ENCODE peak calls at places on chromosomes 1 and 21, in six cellular contexts. P is mammary epithelial cell, L is fibroblast of lung, J is pancreas, B is adrenal gland, M is cardiac muscle cell. Y is an unnamed sample.

GRCh38 chr1:213060836-213061235 is 9.8 kb downstream of the RPS6KC1 start:
- DNase-seq in M (no peak), P (no peak), J (no peak), B (no peak), L (no peak), Y (no peak)

GRCh38 chr1:158422215-158422614 is 3.8 kb downstream of the OR10K2 start:
- DNase-seq in B (no peak), P (no peak), L (no peak), M (no peak), J (no peak), Y (no peak)

GRCh38 chr1:230285351-230285750 is 140.8 kb downstream of the PGBD5 start:
- DNase-seq in L (no peak), M (no peak), B (no peak), J (no peak), P (no peak), Y (no peak)

GRCh38 chr1:217981430-217981829 is 303.7 kb upstream of the RRP15 start:
- DNase-seq in J (no peak), P (no peak), L (no peak), B (no peak), M (no peak), Y (no peak)

GRCh38 chr1:119298687-119299086 is 69.9 kb upstream of the HAO2 start:
- DNase-seq in M (no peak), B (no peak), J (no peak), L (peak), P (peak), Y (peak)

GRCh38 chr21:39863111-39863510 is 4.1 kb upstream of the PCP4 start:
- DNase-seq in P (peak), L (no peak), J (no peak), B (no peak), M (no peak), Y (no peak)

GRCh38 chr1:81142099-81142776 is 658.5 kb upstream of the ADGRL2 start:
- DNase-seq in L (peak), B (no peak), M (no peak), P (peak), J (no peak), Y (peak)

GRCh38 chr1:54794401-54795099 is 6.6 kb downstream of the TTC22 start:
- DNase-seq in M (no peak), B (no peak), L (no peak), J (no peak), P (peak), Y (no peak)

GRCh38 chr21:45985471-45986315 is 4.1 kb downstream of the COL6A1 start:
- DNase-seq in J (no peak), B (no peak), P (no peak), L (no peak), M (no peak), Y (no peak)

GRCh38 chr1:161082996-161083742 is 6.2 kb downstream of the NECTIN4 start:
- DNase-seq in P (peak), B (peak), L (peak), M (no peak), J (peak), Y (peak)

GRCh38 chr21:35646606-35647005 is 413.7 kb downstream of the SETD4 start:
- DNase-seq in J (no peak), P (no peak), M (no peak), L (no peak), B (peak), Y (peak)

GRCh38 chr1:167431261-167431908 is 86.9 kb downstream of the CD247 start:
- DNase-seq in J (no peak), P (no peak), M (peak), B (no peak), L (no peak), Y (no peak)

GRCh38 chr1:230074270-230074669 is 7.2 kb downstream of the GALNT2 start:
- DNase-seq in M (no peak), P (no peak), L (no peak), J (no peak), B (no peak), Y (no peak)

GRCh38 chr1:211305044-211305443 is 21.6 kb upstream of the TRAF5 start:
- DNase-seq in P (peak), M (no peak), J (no peak), B (no peak), L (no peak), Y (peak)

GRCh38 chr1:93846151-93846928 is 32.7 kb downstream of the DNTTIP2 start:
- DNase-seq in L (peak), P (peak), J (peak), M (peak), B (peak), Y (peak)

GRCh38 chr1:234218078-234218477 is 155.2 kb upstream of the COA6 start:
- DNase-seq in L (no peak), J (no peak), B (no peak), P (peak), M (no peak), Y (no peak)

GRCh38 chr1:156667610-156667967 is 9.6 kb downstream of the NES start:
- DNase-seq in P (no peak), M (peak), B (no peak), J (no peak), L (peak), Y (no peak)

GRCh38 chr1:101136739-101137138 is 100.1 kb upstream of the S1PR1 start:
- DNase-seq in L (peak), M (peak), J (no peak), P (no peak), B (no peak), Y (peak)

GRCh38 chr1:160460683-160461287 is 60.4 kb downstream of the VANGL2 start:
- DNase-seq in L (no peak), J (no peak), P (no peak), M (no peak), B (no peak), Y (no peak)

GRCh38 chr1:55827350-55827749 is 612.2 kb upstream of the USP24 start:
- DNase-seq in L (peak), P (peak), J (no peak), M (no peak), B (no peak), Y (peak)

GRCh38 chr1:174871886-174872285 is 127.9 kb upstream of the CACYBP start:
- DNase-seq in L (no peak), P (peak), B (no peak), J (no peak), M (no peak), Y (no peak)

GRCh38 chr1:230066036-230066435 is 1.0 kb upstream of the GALNT2 start:
- DNase-seq in P (no peak), B (no peak), M (peak), L (no peak), J (no peak), Y (no peak)

GRCh38 chr1:218478336-218478735 is 133.2 kb downstream of the TGFB2 start:
- DNase-seq in P (no peak), L (no peak), B (no peak), J (no peak), M (no peak), Y (no peak)

GRCh38 chr21:45644041-45644906 is 749 bp downstream of the PCBP3 start:
- DNase-seq in B (peak), M (no peak), J (no peak), L (peak), P (no peak), Y (no peak)

GRCh38 chr1:119075614-119076013 is 64.8 kb downstream of the WARS2 start:
- DNase-seq in P (peak), L (peak), M (no peak), B (no peak), J (no peak), Y (peak)

GRCh38 chr1:155859881-155860841 is 794 bp downstream of the SYT11 start:
- DNase-seq in P (no peak), B (peak), M (peak), J (peak), L (peak), Y (peak)

GRCh38 chr1:182337736-182338571 is 53.6 kb downstream of the GLUL start:
- DNase-seq in B (no peak), J (no peak), L (no peak), P (no peak), M (no peak), Y (peak)

GRCh38 chr1:213135572-213135971 is 84.5 kb downstream of the RPS6KC1 start:
- DNase-seq in L (peak), P (no peak), B (no peak), J (no peak), M (no peak), Y (peak)

GRCh38 chr1:24154215-24154614 is 11.3 kb upstream of the IL22RA1 start:
- DNase-seq in B (no peak), J (no peak), L (no peak), M (no peak), P (no peak), Y (no peak)

GRCh38 chr21:41171210-41171609 is 3.2 kb downstream of the BACE2 start:
- DNase-seq in J (peak), L (no peak), B (no peak), P (peak), M (no peak), Y (no peak)

GRCh38 chr1:52955129-52955970 is 28.3 kb downstream of the SCP2 start:
- DNase-seq in M (no peak), J (no peak), P (no peak), L (peak), B (no peak), Y (peak)

GRCh38 chr21:43979654-43980053 is 32.5 kb upstream of the TRAPPC10 start:
- DNase-seq in M (no peak), J (no peak), B (no peak), P (no peak), L (no peak), Y (no peak)
- TF ChIP-seq CTCF in M (peak), J (no peak), B (no peak), P (no peak), L (no peak), Y (no peak)

GRCh38 chr1:150258275-150258666 is 697 bp downstream of the CA14 start:
- DNase-seq in B (no peak), L (no peak), M (peak), J (no peak), P (no peak), Y (no peak)
- H3K4me3 ChIP-seq in B (no peak), L (no peak), M (peak), J (no peak), P (no peak), Y (no peak)

DNA sequence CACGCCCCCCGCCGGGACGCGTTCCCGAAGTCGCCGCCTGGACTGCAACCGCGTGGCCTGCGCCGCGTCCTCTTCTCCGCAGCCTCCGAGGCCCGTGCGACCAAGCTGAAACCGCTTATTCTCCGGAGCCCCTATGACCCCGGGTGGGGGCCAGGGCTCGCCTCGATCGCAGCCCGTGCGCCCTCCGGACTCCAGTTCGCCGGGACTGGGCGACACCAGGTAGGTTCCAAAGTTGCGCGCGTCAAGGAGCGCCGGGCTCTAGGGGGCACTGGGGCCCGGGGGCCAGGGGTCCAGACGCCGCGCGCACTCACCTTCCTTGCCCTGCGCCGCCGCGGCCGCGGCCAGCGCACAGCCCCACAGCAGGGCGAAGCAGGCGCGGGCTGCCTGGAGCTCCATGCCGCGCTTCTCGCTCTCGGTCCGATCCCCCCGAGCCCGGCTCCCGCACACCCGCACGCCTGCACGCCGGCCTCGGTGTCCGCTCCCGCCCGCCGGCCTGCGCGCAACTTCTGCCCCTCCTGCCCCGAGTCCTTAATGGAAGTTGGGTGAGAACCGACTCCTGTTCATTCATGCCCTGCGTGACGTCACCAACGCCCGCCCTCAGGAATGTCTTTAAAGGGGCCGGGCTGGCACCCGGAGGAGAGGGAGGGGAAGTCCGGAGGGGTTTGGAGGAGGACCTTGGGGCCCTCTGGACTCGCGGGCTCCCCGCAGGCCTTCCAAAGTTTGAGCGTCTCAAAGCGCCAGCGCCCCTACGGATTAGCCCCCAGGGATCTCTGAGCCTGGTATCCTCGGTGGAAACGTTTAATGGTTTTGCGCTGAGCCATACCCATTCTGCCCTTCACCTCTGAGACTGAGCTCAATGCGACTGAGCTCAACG is at the start of gene EPHA2:
- DNase-seq in J (peak), P (peak), L (peak), M (peak), B (peak), Y (peak)
- TF ChIP-seq CTCF in J (no peak), P (no peak), L (no peak), M (no peak), B (no peak), Y (no peak)

DNA sequence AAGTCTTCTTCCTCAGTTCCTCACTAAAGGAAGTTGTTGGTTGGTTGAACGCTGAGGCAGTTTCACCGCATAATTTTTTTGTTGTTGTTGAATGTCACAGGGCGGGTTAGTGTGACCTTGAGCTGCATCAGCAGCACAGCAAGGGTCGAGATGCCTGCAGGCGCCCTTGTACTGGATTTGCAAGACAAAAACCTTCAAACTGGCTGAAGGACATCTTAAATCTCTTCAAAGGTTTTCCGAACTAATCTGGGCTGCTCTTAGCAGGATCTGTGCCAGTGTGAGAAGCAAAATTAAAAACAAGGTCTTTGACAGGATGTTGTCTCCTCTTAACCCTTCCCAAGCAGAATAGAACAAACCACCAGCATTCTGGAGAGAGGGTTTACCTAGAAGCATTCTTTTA is 59.4 kb downstream of the NRIP1 start:
- DNase-seq in L (peak), P (no peak), B (peak), M (peak), J (no peak), Y (peak)
- H3K4me3 ChIP-seq in L (no peak), P (no peak), B (no peak), M (no peak), J (no peak), Y (peak)

GRCh38 chr1:85464497-85465098 is 361 bp downstream of the DDAH1 start:
- DNase-seq in B (peak), P (peak), M (no peak), J (peak), L (peak), Y (peak)

GRCh38 chr1:85462931-85463665 is 1.9 kb downstream of the DDAH1 start:
- DNase-seq in P (no peak), B (no peak), J (peak), L (no peak), M (no peak), Y (no peak)

GRCh38 chr1:85465791-85466134 is 804 bp upstream of the DDAH1 start:
- DNase-seq in P (no peak), M (no peak), J (no peak), B (no peak), L (peak), Y (peak)

GRCh38 chr1:85465099-85465790 is at the start of gene DDAH1:
- DNase-seq in B (peak), P (peak), J (peak), L (peak), M (peak), Y (peak)

GRCh38 chr1:85463666-85464496 is 1.1 kb downstream of the DDAH1 start:
- DNase-seq in M (no peak), L (peak), B (no peak), J (no peak), P (no peak), Y (peak)
- TF ChIP-seq CTCF in M (no peak), L (no peak), B (no peak), J (no peak), P (no peak), Y (no peak)

DNA sequence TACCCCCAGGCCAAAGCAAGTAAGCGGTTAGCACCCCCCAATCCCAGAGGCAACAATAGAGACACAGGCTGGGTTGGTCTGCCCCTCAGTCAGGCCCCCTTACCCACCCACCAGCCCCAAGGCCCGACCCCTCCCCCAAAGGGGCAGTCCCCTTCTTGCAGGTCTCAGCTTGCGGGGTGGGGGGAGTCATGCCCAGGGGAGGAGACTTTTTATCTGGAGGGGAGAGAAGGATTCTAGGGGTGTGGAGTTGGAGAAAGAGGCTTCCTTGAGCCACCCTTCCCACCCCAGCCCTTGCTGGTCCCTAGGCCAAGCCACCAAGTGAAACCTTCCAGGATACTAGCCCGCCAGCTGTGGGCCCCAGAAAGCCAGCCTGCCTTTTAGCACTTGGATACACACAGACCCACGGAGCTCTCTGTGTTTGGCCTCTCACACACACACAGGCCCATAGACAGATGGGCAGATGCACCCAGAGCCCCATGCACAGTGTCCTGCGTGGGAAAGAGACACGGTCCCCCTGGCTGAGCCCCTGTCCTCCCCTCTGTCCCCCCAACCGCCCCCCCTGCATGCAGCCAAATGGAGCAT is 7.1 kb downstream of the TMEM54 start:
- DNase-seq in L (no peak), P (no peak), J (no peak), M (no peak), B (peak), Y (no peak)
- H3K4me3 ChIP-seq in L (no peak), P (no peak), J (no peak), M (no peak), B (no peak), Y (no peak)

GRCh38 chr1:3170566-3171453 is 101.8 kb downstream of the PRDM16 start:
- DNase-seq in B (peak), L (peak), M (peak), J (peak), P (no peak), Y (peak)
- TF ChIP-seq CTCF in B (no peak), L (no peak), M (no peak), J (no peak), P (no peak), Y (no peak)

DNA sequence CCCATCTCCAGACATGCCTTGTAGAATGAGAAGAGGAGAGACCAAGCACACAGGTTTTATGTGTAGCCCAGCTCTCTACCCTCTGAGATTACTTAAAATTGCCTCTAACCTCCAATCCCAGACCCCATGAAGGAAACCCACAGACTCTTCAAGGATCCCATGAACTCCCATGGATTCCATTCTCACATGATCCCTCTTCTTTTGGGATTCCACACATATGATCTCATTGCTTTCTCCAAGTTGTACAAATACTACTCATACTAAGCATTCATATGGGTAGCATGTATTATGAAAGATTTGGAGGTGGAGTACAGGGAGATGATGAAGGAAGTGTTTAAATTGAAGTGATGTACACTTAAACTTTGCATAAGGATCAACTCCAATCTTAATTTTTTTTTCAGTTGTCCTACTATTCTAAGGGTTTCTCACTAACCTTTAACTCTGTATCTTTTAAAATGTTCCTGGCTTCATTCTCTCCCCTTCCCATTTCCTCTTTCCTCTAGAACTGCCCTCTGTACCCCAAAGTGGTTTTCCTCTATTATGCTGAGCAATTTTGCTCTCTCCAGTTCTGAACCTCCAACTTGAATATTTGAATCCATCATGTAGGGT is 41.6 kb downstream of the MFSD2A start:
- DNase-seq in P (no peak), J (no peak), B (no peak), L (no peak), M (no peak), Y (peak)
- H3K4me3 ChIP-seq in P (no peak), J (no peak), B (no peak), L (no peak), M (no peak), Y (no peak)

DNA sequence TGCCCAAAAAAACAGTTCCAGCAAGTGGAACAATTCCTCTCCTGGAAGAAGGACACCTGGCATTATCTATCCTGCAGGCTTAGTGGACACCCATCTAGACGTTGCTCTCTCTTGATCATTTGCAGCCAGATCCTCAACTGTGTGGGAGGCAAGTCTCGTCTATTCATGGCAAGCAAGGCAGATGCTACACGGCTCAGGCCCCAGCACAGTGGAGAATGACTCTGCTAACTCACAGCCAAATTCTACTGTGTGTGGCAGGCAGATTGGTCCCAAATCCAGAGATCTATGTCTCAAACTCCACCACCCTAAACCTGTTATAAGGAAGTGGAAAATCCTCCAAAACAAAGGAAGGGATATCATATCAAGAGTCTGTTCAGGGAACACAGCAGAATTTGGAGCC is 7.0 kb downstream of the TNNT2 start:
- DNase-seq in P (no peak), M (no peak), J (no peak), B (no peak), L (no peak), Y (no peak)
- TF ChIP-seq CTCF in P (no peak), M (no peak), J (no peak), B (no peak), L (no peak), Y (no peak)

Y was measured in AG10803.